ENCODE peak calls at places on chromosomes 1 and 21, in seven cellular contexts. P is HCT116, H is neural progenitor cell, O is MM.1S, N is hepatocyte, I is GM23338, L is SK-N-SH. S is an unnamed sample. For H3K36me3, the result is how much of the 10 kb centered on the place peaks cover.

GRCh38 chr1:24150228-24151174 is 7.6 kb upstream of the IL22RA1 start:
- DNase-seq in P (peak), H (peak), O (peak), N (peak), I (peak), L (peak), S (peak)

GRCh38 chr21:15774590-15774989 is 44.8 kb downstream of the USP25 start:
- DNase-seq in P (no peak), H (no peak), O (no peak), N (no peak), I (no peak), L (no peak), S (peak)

GRCh38 chr1:30285461-30286050 is 437.8 kb downstream of the MATN1 start:
- DNase-seq in P (no peak), H (no peak), O (no peak), N (no peak), I (no peak), L (no peak), S (no peak)

GRCh38 chr1:204709021-204709420 is 23.5 kb upstream of the LRRN2 start:
- DNase-seq in P (no peak), H (no peak), O (no peak), N (no peak), I (peak), L (no peak), S (no peak)

GRCh38 chr21:44695176-44695575 is 1.8 kb upstream of the KRTAP10-12 start:
- DNase-seq in P (no peak), H (no peak), O (no peak), N (no peak), I (no peak), L (no peak), S (no peak)

GRCh38 chr1:20574686-20575543 is 14.0 kb upstream of the CDA start:
- DNase-seq in P (peak), H (peak), O (peak), N (peak), I (peak), L (peak), S (peak)

GRCh38 chr1:110216844-110217444 is 6.8 kb downstream of the KCNC4 start:
- DNase-seq in P (no peak), H (no peak), O (no peak), N (no peak), I (no peak), L (no peak), S (no peak)

GRCh38 chr1:56190975-56191768 is 388.2 kb downstream of the PLPP3 start:
- DNase-seq in P (no peak), H (peak), O (no peak), N (no peak), I (no peak), L (no peak), S (peak)

GRCh38 chr1:31761883-31762282 is 2.3 kb downstream of the ADGRB2 start:
- DNase-seq in P (no peak), H (no peak), O (no peak), N (no peak), I (no peak), L (no peak), S (peak)

GRCh38 chr1:221698579-221699349 is 43.1 kb downstream of the DUSP10 start:
- DNase-seq in P (no peak), H (no peak), O (no peak), N (no peak), I (no peak), L (no peak), S (no peak)

GRCh38 chr21:21860888-21861287 is 862.7 kb downstream of the NCAM2 start:
- DNase-seq in P (no peak), H (no peak), O (no peak), N (no peak), I (no peak), L (no peak), S (peak)

GRCh38 chr1:69943030-69943429 is 262.3 kb downstream of the LRRC40 start:
- DNase-seq in P (no peak), H (no peak), O (no peak), N (no peak), I (no peak), L (no peak), S (no peak)

GRCh38 chr1:212566522-212567479 is 41.8 kb upstream of the ATF3 start:
- DNase-seq in P (peak), H (no peak), O (peak), N (peak), I (no peak), L (peak), S (peak)

GRCh38 chr21:43669828-43670605 is 10.7 kb downstream of the RRP1B start:
- DNase-seq in P (no peak), H (no peak), O (no peak), N (no peak), I (no peak), L (no peak), S (no peak)

GRCh38 chr1:166730299-166730888 is 108.9 kb upstream of the POGK start:
- DNase-seq in P (peak), H (no peak), O (peak), N (no peak), I (peak), L (no peak), S (peak)

GRCh38 chr1:9442266-9442846 is 96.9 kb upstream of the SLC25A33 start:
- DNase-seq in P (no peak), H (no peak), O (no peak), N (peak), I (no peak), L (no peak), S (peak)

GRCh38 chr1:211928222-211928856 is 97.8 kb upstream of the LPGAT1 start:
- DNase-seq in P (no peak), H (no peak), O (no peak), N (peak), I (peak), L (no peak), S (no peak)

GRCh38 chr1:85447000-85447943 is 17.7 kb downstream of the DDAH1 start:
- DNase-seq in P (no peak), H (no peak), O (no peak), N (no peak), I (no peak), L (no peak), S (peak)

GRCh38 chr21:36478941-36479340 is 981 bp downstream of the CLDN14 start:
- DNase-seq in P (no peak), H (peak), O (no peak), N (no peak), I (peak), L (no peak), S (peak)

GRCh38 chr1:81877940-81878339 is 77.2 kb downstream of the ADGRL2 start:
- DNase-seq in P (no peak), H (no peak), O (no peak), N (no peak), I (peak), L (no peak), S (no peak)

GRCh38 chr1:153565529-153566374 is at the start of gene S100A2:
- DNase-seq in P (peak), H (no peak), O (no peak), N (peak), I (no peak), L (no peak), S (peak)

DNA sequence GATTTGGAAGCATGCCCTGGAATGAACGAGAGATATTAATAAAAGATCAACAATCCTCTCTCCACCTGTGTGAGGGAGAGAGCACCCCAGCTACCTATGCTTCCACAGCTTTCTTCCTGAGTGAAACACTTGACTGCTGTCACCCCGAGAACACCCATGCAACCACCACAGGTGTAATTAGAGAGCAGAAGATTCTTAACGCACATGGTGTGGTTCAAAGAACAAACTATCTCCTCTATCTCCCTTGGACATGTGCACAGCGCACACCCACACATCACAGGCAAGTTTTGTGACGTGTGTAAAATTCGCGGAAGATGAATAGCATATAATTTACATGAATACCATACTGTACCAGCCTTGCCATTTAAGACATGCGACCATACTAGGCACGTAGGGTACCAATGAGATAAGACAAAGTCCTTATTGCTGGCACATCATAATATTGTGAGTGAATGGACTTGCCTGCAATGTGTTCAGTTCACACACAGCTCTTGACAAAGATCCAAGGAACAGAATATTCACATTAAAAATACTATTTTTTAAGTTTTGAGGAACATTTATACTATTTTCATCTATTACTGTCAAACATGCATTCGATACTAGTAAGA is 11.6 kb downstream of the ERRFI1 start:
- DNase-seq in P (no peak), H (no peak), O (no peak), N (no peak), I (no peak), L (no peak), S (no peak)
- H3K36me3 ChIP-seq in P (half or more), H (under half), O (under half), N (under half), I (under half), L (under half), S (under half)

GRCh38 chr1:213996320-213997022 is 8.7 kb downstream of the PROX1 start:
- DNase-seq in P (no peak), H (no peak), O (no peak), N (no peak), I (no peak), L (no peak), S (peak)

GRCh38 chr1:213994888-213995287 is 7.1 kb downstream of the PROX1 start:
- DNase-seq in P (no peak), H (no peak), O (no peak), N (no peak), I (no peak), L (no peak), S (no peak)

GRCh38 chr1:213997772-213998107 is 10.0 kb downstream of the PROX1 start:
- DNase-seq in P (no peak), H (no peak), O (no peak), N (no peak), I (no peak), L (no peak), S (no peak)

GRCh38 chr1:213995603-213996002 is 7.8 kb downstream of the PROX1 start:
- DNase-seq in P (no peak), H (no peak), O (no peak), N (no peak), I (no peak), L (no peak), S (no peak)

GRCh38 chr1:213997031-213997771 is 9.4 kb downstream of the PROX1 start:
- DNase-seq in P (no peak), H (no peak), O (peak), N (no peak), I (no peak), L (no peak), S (no peak)
- TF ChIP-seq EZH2phosphoT487 in P (no peak), H (no peak), O (no peak), N (no peak), I (no peak), L (no peak), S (no peak)

GRCh38 chr1:230690101-230690500 is 23.8 kb downstream of the AGT start:
- DNase-seq in P (no peak), H (no peak), O (no peak), N (no peak), I (no peak), L (peak), S (no peak)

GRCh38 chr1:230694464-230694863 is 19.5 kb downstream of the AGT start:
- DNase-seq in P (no peak), H (no peak), O (no peak), N (no peak), I (no peak), L (no peak), S (no peak)

GRCh38 chr1:230691615-230692014 is 22.3 kb downstream of the AGT start:
- DNase-seq in P (no peak), H (no peak), O (no peak), N (no peak), I (no peak), L (no peak), S (no peak)

GRCh38 chr1:230694991-230695390 is 18.9 kb downstream of the AGT start:
- DNase-seq in P (no peak), H (no peak), O (no peak), N (no peak), I (no peak), L (no peak), S (no peak)

DNA sequence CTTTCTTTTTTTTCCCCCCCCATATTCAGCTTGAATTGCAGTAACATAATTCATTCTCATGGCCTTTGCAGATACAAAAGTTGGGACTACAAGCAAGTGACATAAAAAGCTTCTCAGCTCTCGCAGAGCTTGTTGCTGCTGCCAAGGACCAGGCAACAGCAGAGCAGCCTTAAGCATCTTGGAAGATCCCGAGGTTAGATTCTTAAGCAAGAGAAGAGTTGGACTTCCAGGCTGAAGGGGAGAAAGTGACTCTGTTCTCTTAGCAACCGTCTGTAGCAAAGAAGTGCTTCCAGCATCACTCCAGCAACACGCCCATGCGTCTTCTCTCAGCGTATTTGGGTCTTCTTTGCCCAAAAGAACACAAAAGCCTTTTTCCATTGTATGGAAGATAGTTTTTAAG is 20.7 kb downstream of the AGT start:
- DNase-seq in P (no peak), H (no peak), O (no peak), N (no peak), I (no peak), L (no peak), S (no peak)
- H3K36me3 ChIP-seq in P (under half), H (under half), O (under half), N (under half), I (under half), L (half or more), S (under half)

GRCh38 chr1:19466112-19466561 is 19.2 kb downstream of the CAPZB start:
- DNase-seq in P (no peak), H (no peak), O (no peak), N (no peak), I (no peak), L (no peak), S (no peak)

GRCh38 chr1:19472174-19472573 is 13.2 kb downstream of the CAPZB start:
- DNase-seq in P (no peak), H (no peak), O (no peak), N (no peak), I (no peak), L (peak), S (no peak)

GRCh38 chr1:19467199-19468187 is 17.8 kb downstream of the CAPZB start:
- DNase-seq in P (no peak), H (peak), O (no peak), N (peak), I (no peak), L (no peak), S (no peak)

GRCh38 chr1:19468397-19468956 is 16.9 kb downstream of the CAPZB start:
- DNase-seq in P (no peak), H (no peak), O (no peak), N (peak), I (no peak), L (no peak), S (no peak)

DNA sequence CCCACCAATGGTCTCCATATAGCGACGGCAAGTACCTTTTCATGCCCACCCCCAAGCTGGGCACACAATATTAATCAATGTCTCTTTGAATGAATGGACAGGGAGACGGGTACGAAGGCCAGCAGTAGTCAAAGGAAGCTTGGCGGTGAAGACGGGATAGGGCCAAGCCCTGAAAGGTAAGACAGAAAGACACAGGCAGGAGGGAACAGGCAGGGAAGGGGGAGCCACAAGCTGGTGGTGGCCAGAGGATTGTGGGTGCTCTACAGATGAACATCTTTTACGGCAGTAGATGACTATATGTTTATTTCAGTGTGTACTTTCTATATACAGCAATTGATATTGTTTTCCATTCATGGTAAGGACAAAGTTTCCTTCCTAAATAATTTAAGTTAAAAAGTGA is 16.3 kb downstream of the CAPZB start:
- DNase-seq in P (no peak), H (no peak), O (no peak), N (no peak), I (no peak), L (no peak), S (no peak)
- TF ChIP-seq EZH2phosphoT487 in P (no peak), H (no peak), O (no peak), N (no peak), I (no peak), L (no peak), S (no peak)

GRCh38 chr1:100089082-100089481 is 43.6 kb downstream of the SASS6 start:
- DNase-seq in P (no peak), H (no peak), O (no peak), N (no peak), I (no peak), L (no peak), S (no peak)
- H3K36me3 ChIP-seq in P (under half), H (under half), O (under half), N (under half), I (under half), L (under half), S (under half)

GRCh38 chr1:63810936-63811335 is 37.1 kb downstream of the ROR1 start:
- DNase-seq in P (no peak), H (no peak), O (no peak), N (no peak), I (no peak), L (no peak), S (no peak)
- TF ChIP-seq EZH2phosphoT487 in P (no peak), H (no peak), O (no peak), N (no peak), I (no peak), L (no peak), S (no peak)

GRCh38 chr1:155007253-155007828 is 4.7 kb downstream of the ZBTB7B start:
- DNase-seq in P (no peak), H (no peak), O (no peak), N (no peak), I (no peak), L (no peak), S (no peak)
- H3K36me3 ChIP-seq in P (under half), H (under half), O (under half), N (under half), I (under half), L (under half), S (under half)

GRCh38 chr1:241513378-241513777 is 6.2 kb downstream of the FH start:
- DNase-seq in P (no peak), H (no peak), O (no peak), N (no peak), I (no peak), L (peak), S (no peak)

GRCh38 chr1:241520080-241520465 is 518 bp upstream of the FH start:
- DNase-seq in P (no peak), H (no peak), O (no peak), N (no peak), I (no peak), L (no peak), S (no peak)

GRCh38 chr1:241519308-241520079 is at the start of gene FH:
- DNase-seq in P (peak), H (peak), O (peak), N (peak), I (peak), L (peak), S (peak)

GRCh38 chr1:241521718-241522117 is 2.2 kb upstream of the FH start:
- DNase-seq in P (no peak), H (no peak), O (no peak), N (no peak), I (no peak), L (no peak), S (no peak)

GRCh38 chr1:241518447-241519307 is 878 bp downstream of the FH start:
- DNase-seq in P (no peak), H (no peak), O (peak), N (peak), I (no peak), L (no peak), S (peak)
- TF ChIP-seq EZH2phosphoT487 in P (no peak), H (no peak), O (no peak), N (no peak), I (no peak), L (no peak), S (no peak)

GRCh38 chr21:33531007-33531406 is 10.9 kb downstream of the GART start:
- DNase-seq in P (no peak), H (no peak), O (no peak), N (no peak), I (no peak), L (no peak), S (no peak)
- H3K36me3 ChIP-seq in P (half or more), H (under half), O (under half), N (under half), I (half or more), L (half or more), S (half or more)